ENCODE peak calls at places on chromosome 16, in seven cellular contexts. One of them, this sample, is unnamed.

GRCh38 chr16:55470533-55471371 is 8.2 kb upstream of the MMP2 start:
- DNase-seq in RWPE1: no peak
- DNase-seq in AG09309: peak; percentile 57
- DNase-seq in astrocyte of the spinal cord: peak; percentile 68
- DNase-seq in tibial artery: no peak
- DNase-seq in endothelial cell: no peak
- DNase-seq in lower lobe of right lung: no peak
- DNase-seq in this sample: no peak

GRCh38 chr16:68784721-68785120 is 47.6 kb downstream of the CDH1 start:
- DNase-seq in RWPE1: no peak
- DNase-seq in AG09309: no peak
- DNase-seq in astrocyte of the spinal cord: no peak
- DNase-seq in tibial artery: no peak
- DNase-seq in endothelial cell: no peak
- DNase-seq in lower lobe of right lung: no peak
- DNase-seq in this sample: no peak

GRCh38 chr16:14308357-14308723 is 237.2 kb downstream of the MRTFB start:
- DNase-seq in RWPE1: no peak
- DNase-seq in AG09309: no peak
- DNase-seq in astrocyte of the spinal cord: no peak
- DNase-seq in tibial artery: no peak
- DNase-seq in endothelial cell: no peak
- DNase-seq in lower lobe of right lung: no peak
- DNase-seq in this sample: no peak

GRCh38 chr16:84617631-84618427 is at the start of gene COTL1:
- DNase-seq in RWPE1: peak; percentile 95
- DNase-seq in AG09309: peak; percentile 95
- DNase-seq in astrocyte of the spinal cord: peak; percentile 98
- DNase-seq in tibial artery: peak; percentile 97
- DNase-seq in endothelial cell: peak; percentile 90
- DNase-seq in lower lobe of right lung: peak; percentile 98
- DNase-seq in this sample: peak; percentile 97

GRCh38 chr16:68395167-68395786 is 53.0 kb downstream of the SMPD3 start:
- DNase-seq in RWPE1: no peak
- DNase-seq in AG09309: no peak
- DNase-seq in astrocyte of the spinal cord: no peak
- DNase-seq in tibial artery: no peak
- DNase-seq in endothelial cell: no peak
- DNase-seq in lower lobe of right lung: no peak
- DNase-seq in this sample: no peak

GRCh38 chr16:50395763-50396710 is 27.2 kb upstream of the BRD7 start:
- DNase-seq in RWPE1: no peak
- DNase-seq in AG09309: no peak
- DNase-seq in astrocyte of the spinal cord: no peak
- DNase-seq in tibial artery: no peak
- DNase-seq in endothelial cell: no peak
- DNase-seq in lower lobe of right lung: no peak
- DNase-seq in this sample: no peak

GRCh38 chr16:76265434-76266045 is 11.7 kb upstream of the CNTNAP4 start:
- DNase-seq in RWPE1: peak; percentile 8
- DNase-seq in AG09309: no peak
- DNase-seq in astrocyte of the spinal cord: peak; percentile 16
- DNase-seq in tibial artery: no peak
- DNase-seq in endothelial cell: peak; percentile 18
- DNase-seq in lower lobe of right lung: no peak
- DNase-seq in this sample: peak; percentile 19

GRCh38 chr16:49441366-49441780 is 67.8 kb downstream of the C16orf78 start:
- DNase-seq in RWPE1: no peak
- DNase-seq in AG09309: no peak
- DNase-seq in astrocyte of the spinal cord: no peak
- DNase-seq in tibial artery: no peak
- DNase-seq in endothelial cell: peak; percentile 70
- DNase-seq in lower lobe of right lung: no peak
- DNase-seq in this sample: peak; percentile 87

GRCh38 chr16:752008-752315 is 8.6 kb upstream of the MSLN start:
- DNase-seq in RWPE1: no peak
- DNase-seq in AG09309: no peak
- DNase-seq in astrocyte of the spinal cord: no peak
- DNase-seq in tibial artery: no peak
- DNase-seq in endothelial cell: no peak
- DNase-seq in lower lobe of right lung: no peak
- DNase-seq in this sample: no peak

GRCh38 chr16:81409016-81409556 is 35.5 kb upstream of the CMIP start:
- DNase-seq in RWPE1: no peak
- DNase-seq in AG09309: no peak
- DNase-seq in astrocyte of the spinal cord: no peak
- DNase-seq in tibial artery: no peak
- DNase-seq in endothelial cell: no peak
- DNase-seq in lower lobe of right lung: no peak
- DNase-seq in this sample: no peak

GRCh38 chr16:81403208-81403600 is 41.4 kb upstream of the CMIP start:
- DNase-seq in RWPE1: no peak
- DNase-seq in AG09309: no peak
- DNase-seq in astrocyte of the spinal cord: no peak
- DNase-seq in tibial artery: no peak
- DNase-seq in endothelial cell: no peak
- DNase-seq in lower lobe of right lung: no peak
- DNase-seq in this sample: no peak

GRCh38 chr16:81403601-81404391 is 40.8 kb upstream of the CMIP start:
- DNase-seq in RWPE1: peak; percentile 78
- DNase-seq in AG09309: no peak
- DNase-seq in astrocyte of the spinal cord: peak; percentile 65
- DNase-seq in tibial artery: peak; percentile 78
- DNase-seq in endothelial cell: peak; percentile 95
- DNase-seq in lower lobe of right lung: peak; percentile 93
- DNase-seq in this sample: peak; percentile 93

GRCh38 chr16:81408409-81408950 is 36.1 kb upstream of the CMIP start:
- DNase-seq in RWPE1: no peak
- DNase-seq in AG09309: no peak
- DNase-seq in astrocyte of the spinal cord: no peak
- DNase-seq in tibial artery: no peak
- DNase-seq in endothelial cell: no peak
- DNase-seq in lower lobe of right lung: no peak
- DNase-seq in this sample: no peak

DNA sequence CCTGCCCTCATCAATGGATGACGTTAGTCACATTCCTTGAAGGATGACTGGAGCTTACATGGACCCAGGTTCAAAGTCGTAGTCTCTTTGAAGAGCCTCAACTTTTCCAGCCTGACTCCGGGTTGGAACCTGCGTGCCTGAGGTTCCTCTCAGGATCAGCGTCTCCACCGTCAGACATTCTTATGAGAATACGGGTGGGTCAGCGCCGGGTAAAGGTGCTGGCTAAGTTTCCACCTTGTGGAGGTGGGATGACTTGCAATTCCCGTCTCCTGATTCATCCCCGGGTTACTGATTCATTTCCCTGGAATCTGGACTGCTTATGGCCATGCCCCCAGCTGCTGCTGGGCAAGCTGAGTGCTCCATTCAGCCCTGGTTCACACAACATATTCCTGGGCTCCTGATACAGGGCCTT is 38.9 kb upstream of the CMIP start:
- DNase-seq in RWPE1: peak; percentile 98
- DNase-seq in AG09309: peak; percentile 52
- DNase-seq in astrocyte of the spinal cord: peak; percentile 93
- DNase-seq in tibial artery: no peak
- DNase-seq in endothelial cell: no peak
- DNase-seq in lower lobe of right lung: no peak
- DNase-seq in this sample: no peak
- TF ChIP-seq CTCF in RWPE1: peak; percentile 39
- TF ChIP-seq CTCF in AG09309: peak; percentile 8
- TF ChIP-seq CTCF in astrocyte of the spinal cord: peak; percentile 17
- TF ChIP-seq CTCF in tibial artery: no peak
- TF ChIP-seq CTCF in endothelial cell: no peak
- TF ChIP-seq CTCF in lower lobe of right lung: no peak
- TF ChIP-seq CTCF in this sample: no peak

GRCh38 chr16:80084614-80085013 is 456.2 kb upstream of the DYNLRB2 start:
- DNase-seq in RWPE1: peak; percentile 26
- DNase-seq in AG09309: peak; percentile 18
- DNase-seq in astrocyte of the spinal cord: peak; percentile 54
- DNase-seq in tibial artery: peak; percentile 29
- DNase-seq in endothelial cell: peak; percentile 60
- DNase-seq in lower lobe of right lung: no peak
- DNase-seq in this sample: no peak
- TF ChIP-seq CTCF in RWPE1: peak; percentile 25
- TF ChIP-seq CTCF in AG09309: peak; percentile 61
- TF ChIP-seq CTCF in astrocyte of the spinal cord: peak; percentile 64
- TF ChIP-seq CTCF in tibial artery: peak; percentile 58
- TF ChIP-seq CTCF in endothelial cell: no peak
- TF ChIP-seq CTCF in lower lobe of right lung: peak; percentile 61
- TF ChIP-seq CTCF in this sample: peak; percentile 24

GRCh38 chr16:85988306-85988705 is 89.3 kb downstream of the IRF8 start:
- DNase-seq in RWPE1: no peak
- DNase-seq in AG09309: no peak
- DNase-seq in astrocyte of the spinal cord: no peak
- DNase-seq in tibial artery: no peak
- DNase-seq in endothelial cell: no peak
- DNase-seq in lower lobe of right lung: no peak
- DNase-seq in this sample: peak; percentile 49

GRCh38 chr16:85988723-85989313 is 89.9 kb downstream of the IRF8 start:
- DNase-seq in RWPE1: no peak
- DNase-seq in AG09309: no peak
- DNase-seq in astrocyte of the spinal cord: no peak
- DNase-seq in tibial artery: no peak
- DNase-seq in endothelial cell: no peak
- DNase-seq in lower lobe of right lung: no peak
- DNase-seq in this sample: peak; percentile 79

GRCh38 chr16:85987750-85988078 is 88.8 kb downstream of the IRF8 start:
- DNase-seq in RWPE1: peak; percentile 63
- DNase-seq in AG09309: no peak
- DNase-seq in astrocyte of the spinal cord: no peak
- DNase-seq in tibial artery: no peak
- DNase-seq in endothelial cell: no peak
- DNase-seq in lower lobe of right lung: no peak
- DNase-seq in this sample: no peak

GRCh38 chr16:85984947-85985451 is 86.0 kb downstream of the IRF8 start:
- DNase-seq in RWPE1: no peak
- DNase-seq in AG09309: no peak
- DNase-seq in astrocyte of the spinal cord: no peak
- DNase-seq in tibial artery: no peak
- DNase-seq in endothelial cell: no peak
- DNase-seq in lower lobe of right lung: peak; percentile 74
- DNase-seq in this sample: no peak

DNA sequence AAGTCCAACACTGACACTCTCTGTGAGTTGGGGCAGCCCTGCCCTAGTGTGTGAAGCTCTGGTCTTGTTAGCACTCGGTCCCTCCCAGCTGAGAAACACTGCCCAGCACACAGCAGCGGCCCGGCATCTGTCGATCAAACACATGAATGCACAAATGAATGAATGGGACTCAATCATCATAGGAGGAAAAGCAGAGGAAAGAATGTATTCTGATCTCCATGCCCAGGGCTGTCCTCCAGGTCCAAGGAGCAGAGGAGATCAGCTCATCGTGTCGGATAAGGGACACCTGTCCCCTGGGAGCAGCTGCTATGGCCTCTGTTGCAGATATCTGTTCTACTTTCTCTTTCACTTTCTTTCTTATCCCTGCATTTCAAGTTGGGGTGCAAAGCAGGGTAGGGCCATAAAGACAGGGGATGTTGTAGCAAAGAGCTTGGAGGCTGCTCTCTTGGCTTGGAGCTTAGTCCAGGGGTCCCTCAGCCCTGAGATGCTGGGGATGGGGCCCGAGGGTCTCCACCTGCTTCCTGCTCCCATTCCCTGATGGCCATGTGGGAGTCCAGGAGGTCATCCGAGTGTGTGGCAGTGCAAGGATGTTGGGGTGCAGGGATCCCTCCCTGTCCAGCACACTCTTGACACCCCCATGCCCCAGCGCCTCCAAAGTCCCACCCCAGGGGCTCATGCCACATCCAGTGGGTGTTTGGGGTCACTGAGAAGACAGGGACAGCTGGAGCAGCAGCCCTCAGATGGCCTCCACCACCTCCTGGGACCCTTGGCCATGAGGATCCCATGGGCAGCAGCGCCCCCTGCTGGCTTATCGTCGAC is 88.2 kb downstream of the IRF8 start:
- DNase-seq in RWPE1: no peak
- DNase-seq in AG09309: no peak
- DNase-seq in astrocyte of the spinal cord: no peak
- DNase-seq in tibial artery: no peak
- DNase-seq in endothelial cell: peak; percentile 56
- DNase-seq in lower lobe of right lung: no peak
- DNase-seq in this sample: peak; percentile 84
- TF ChIP-seq CTCF in RWPE1: no peak
- TF ChIP-seq CTCF in AG09309: peak; percentile 36
- TF ChIP-seq CTCF in astrocyte of the spinal cord: peak; percentile 21
- TF ChIP-seq CTCF in tibial artery: no peak
- TF ChIP-seq CTCF in endothelial cell: peak; percentile 76
- TF ChIP-seq CTCF in lower lobe of right lung: peak; percentile 57
- TF ChIP-seq CTCF in this sample: no peak

GRCh38 chr16:12186774-12187335 is 210.3 kb downstream of the SNX29 start:
- DNase-seq in RWPE1: no peak
- DNase-seq in AG09309: no peak
- DNase-seq in astrocyte of the spinal cord: peak; percentile 55
- DNase-seq in tibial artery: no peak
- DNase-seq in endothelial cell: no peak
- DNase-seq in lower lobe of right lung: no peak
- DNase-seq in this sample: no peak

GRCh38 chr16:12188674-12189249 is 212.2 kb downstream of the SNX29 start:
- DNase-seq in RWPE1: peak; percentile 11
- DNase-seq in AG09309: peak; percentile 11
- DNase-seq in astrocyte of the spinal cord: no peak
- DNase-seq in tibial artery: no peak
- DNase-seq in endothelial cell: no peak
- DNase-seq in lower lobe of right lung: no peak
- DNase-seq in this sample: no peak

GRCh38 chr16:12191102-12191501 is 214.6 kb downstream of the SNX29 start:
- DNase-seq in RWPE1: no peak
- DNase-seq in AG09309: no peak
- DNase-seq in astrocyte of the spinal cord: no peak
- DNase-seq in tibial artery: no peak
- DNase-seq in endothelial cell: no peak
- DNase-seq in lower lobe of right lung: no peak
- DNase-seq in this sample: no peak

GRCh38 chr16:12185563-12185962 is 209.0 kb downstream of the SNX29 start:
- DNase-seq in RWPE1: no peak
- DNase-seq in AG09309: no peak
- DNase-seq in astrocyte of the spinal cord: no peak
- DNase-seq in tibial artery: no peak
- DNase-seq in endothelial cell: no peak
- DNase-seq in lower lobe of right lung: no peak
- DNase-seq in this sample: no peak

GRCh38 chr16:12187939-12188673 is 211.6 kb downstream of the SNX29 start:
- DNase-seq in RWPE1: peak; percentile 29
- DNase-seq in AG09309: peak; percentile 31
- DNase-seq in astrocyte of the spinal cord: no peak
- DNase-seq in tibial artery: no peak
- DNase-seq in endothelial cell: no peak
- DNase-seq in lower lobe of right lung: no peak
- DNase-seq in this sample: no peak
- TF ChIP-seq CTCF in RWPE1: no peak
- TF ChIP-seq CTCF in AG09309: no peak
- TF ChIP-seq CTCF in astrocyte of the spinal cord: no peak
- TF ChIP-seq CTCF in tibial artery: no peak
- TF ChIP-seq CTCF in endothelial cell: no peak
- TF ChIP-seq CTCF in lower lobe of right lung: no peak
- TF ChIP-seq CTCF in this sample: no peak

GRCh38 chr16:3173892-3174617 is 13.9 kb upstream of the OR1F1 start:
- DNase-seq in RWPE1: no peak
- DNase-seq in AG09309: no peak
- DNase-seq in astrocyte of the spinal cord: no peak
- DNase-seq in tibial artery: no peak
- DNase-seq in endothelial cell: peak; percentile 68
- DNase-seq in lower lobe of right lung: peak; percentile 29
- DNase-seq in this sample: peak; percentile 68
- TF ChIP-seq CTCF in RWPE1: no peak
- TF ChIP-seq CTCF in AG09309: peak; percentile 31
- TF ChIP-seq CTCF in astrocyte of the spinal cord: peak; percentile 57
- TF ChIP-seq CTCF in tibial artery: no peak
- TF ChIP-seq CTCF in endothelial cell: peak; percentile 65
- TF ChIP-seq CTCF in lower lobe of right lung: peak; percentile 8
- TF ChIP-seq CTCF in this sample: peak; percentile 48